ENCODE peak calls at places on chromosomes 6 and 20, in five cellular contexts. W is osteocyte; R is mesothelial cell of epicardium; Y is CD4-positive, alpha-beta T cell; O is left ventricle myocardium inferior. P is an unnamed sample.
A peak's percentile ranks its signal among the peaks of the same experiment; 100 is the strongest.

GRCh38 chr20:955111-955510 is 39.0 kb upstream of the ANGPT4 start:
- DNase-seq in Y (no peak), R (no peak), W (no peak), O (no peak), P (no peak)

GRCh38 chr6:13131935-13132661 is 196.2 kb downstream of the TBC1D7 start:
- DNase-seq in Y (no peak), R (no peak), O (no peak), W (no peak), P (no peak)

GRCh38 chr20:41696428-41696827 is 78.3 kb upstream of the CHD6 start:
- DNase-seq in Y (no peak), W (no peak), R (no peak), O (no peak), P (no peak)

GRCh38 chr6:151276112-151276745 is 36.5 kb downstream of the AKAP12 start:
- DNase-seq in Y (no peak), W (no peak), R (no peak), O (peak; percentile 41), P (no peak)

GRCh38 chr20:46618316-46619110 is 32.7 kb downstream of the SLC13A3 start:
- DNase-seq in R (no peak), Y (no peak), W (no peak), O (no peak), P (no peak)

GRCh38 chr20:37347891-37348642 is 2.1 kb downstream of the SRC start:
- DNase-seq in W (no peak), R (no peak), Y (no peak), O (no peak), P (no peak)

GRCh38 chr6:29887330-29887818 is 55.0 kb upstream of the HLA-A start:
- DNase-seq in W (no peak), R (no peak), Y (peak; percentile 26), O (peak; percentile 36), P (peak; percentile 55)

GRCh38 chr20:24670341-24670821 is 201.0 kb downstream of the SYNDIG1 start:
- DNase-seq in Y (no peak), R (no peak), O (no peak), W (no peak), P (no peak)

DNA sequence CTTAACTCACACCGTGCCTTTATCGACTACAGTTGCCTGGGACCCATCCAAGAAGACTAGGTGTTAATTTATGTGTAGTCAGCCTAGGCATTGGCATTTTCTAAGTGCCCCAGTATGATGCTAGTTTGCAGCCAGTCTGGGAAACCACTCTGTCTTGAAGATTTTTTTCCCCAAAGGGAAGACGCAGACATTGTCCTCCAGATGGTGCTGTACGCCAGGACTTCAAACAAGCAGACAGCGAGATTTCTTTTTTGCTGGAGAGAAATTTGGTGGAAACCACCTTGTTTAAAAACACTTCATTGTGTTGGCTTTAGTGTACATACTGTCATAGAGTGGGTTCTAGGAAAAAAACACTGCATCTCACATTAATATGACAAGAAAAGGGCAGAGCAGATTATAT is 30.0 kb downstream of the ALDH5A1 start:
- DNase-seq in W (peak; percentile 60), R (no peak), O (no peak), Y (no peak), P (no peak)
- TF ChIP-seq CTCF in W (peak; percentile 67), R (peak; percentile 33), O (peak; percentile 11), Y (peak; percentile 36), P (no peak)

GRCh38 chr20:50294164-50295088 is 103.8 kb downstream of the CEBPB start:
- DNase-seq in W (no peak), O (no peak), Y (no peak), R (no peak), P (no peak)
- TF ChIP-seq CTCF in W (peak; percentile 8), O (no peak), Y (no peak), R (no peak), P (no peak)

GRCh38 chr6:23003671-23004598 is 434.6 kb downstream of the HDGFL1 start:
- DNase-seq in W (no peak), Y (no peak), R (no peak), O (no peak), P (no peak)
- TF ChIP-seq CTCF in W (no peak), Y (no peak), R (no peak), O (no peak), P (no peak)

GRCh38 chr6:130755368-130756034 is 71.7 kb upstream of the SMLR1 start:
- DNase-seq in R (no peak), Y (no peak), O (no peak), W (no peak), P (no peak)

GRCh38 chr6:130756836-130757235 is 70.4 kb upstream of the SMLR1 start:
- DNase-seq in Y (no peak), O (no peak), R (no peak), W (no peak), P (no peak)

GRCh38 chr6:130758818-130759217 is 68.4 kb upstream of the SMLR1 start:
- DNase-seq in Y (no peak), O (no peak), R (no peak), W (no peak), P (no peak)

GRCh38 chr6:130761286-130761685 is 65.9 kb upstream of the SMLR1 start:
- DNase-seq in R (no peak), Y (no peak), W (no peak), O (no peak), P (no peak)

DNA sequence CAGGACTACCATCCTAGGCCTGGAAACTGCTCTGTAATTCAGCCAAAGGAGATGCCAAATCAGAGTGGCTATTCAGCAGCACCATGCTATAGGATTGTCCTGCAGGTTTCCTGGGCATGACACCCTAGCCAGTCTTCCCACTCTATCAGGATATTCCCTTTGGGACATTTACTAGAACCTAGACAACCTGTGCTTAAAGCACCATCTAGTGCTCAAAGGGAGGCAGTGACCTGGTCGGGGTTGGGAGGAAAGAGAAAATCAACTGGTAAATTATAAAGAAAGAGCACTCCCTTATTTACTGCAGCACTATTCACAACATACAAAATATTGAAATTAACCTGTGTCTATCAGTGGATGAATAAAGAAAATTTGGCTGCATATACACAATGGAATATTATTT is 67.2 kb upstream of the SMLR1 start:
- DNase-seq in O (no peak), R (no peak), W (no peak), Y (no peak), P (no peak)
- TF ChIP-seq CTCF in O (no peak), R (no peak), W (peak; percentile 37), Y (no peak), P (no peak)

GRCh38 chr20:9889270-9889981 is 50.5 kb upstream of the PAK5 start:
- DNase-seq in O (no peak), R (no peak), Y (no peak), W (no peak), P (no peak)

GRCh38 chr20:9886227-9886626 is 47.4 kb upstream of the PAK5 start:
- DNase-seq in O (no peak), W (no peak), R (no peak), Y (no peak), P (no peak)

GRCh38 chr20:9884061-9884460 is 45.2 kb upstream of the PAK5 start:
- DNase-seq in O (no peak), R (no peak), W (no peak), Y (no peak), P (no peak)

DNA sequence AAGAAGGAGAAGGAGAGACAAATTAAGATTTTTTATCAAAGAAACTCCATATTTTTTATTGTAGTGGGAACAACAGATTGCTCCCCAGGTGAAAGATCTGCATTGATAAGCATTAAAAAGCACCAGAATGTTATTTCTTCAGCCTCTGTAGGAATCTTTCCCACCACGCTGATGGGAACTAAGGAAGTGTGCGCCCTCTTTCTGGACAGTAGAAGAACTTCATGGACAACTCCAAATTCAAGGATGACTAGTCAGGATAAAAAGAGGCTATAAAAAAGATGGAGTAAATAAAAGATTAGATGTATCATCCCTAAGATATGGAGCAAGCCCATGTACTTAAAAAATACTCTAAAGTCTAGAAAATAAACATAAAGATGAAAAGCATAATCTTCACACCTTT is 45.8 kb upstream of the PAK5 start:
- DNase-seq in Y (no peak), O (no peak), R (no peak), W (no peak), P (no peak)
- TF ChIP-seq CTCF in Y (no peak), O (no peak), R (no peak), W (peak; percentile 8), P (no peak)

GRCh38 chr6:3751730-3752537 is 421 bp upstream of the PXDC1 start:
- DNase-seq in O (peak; percentile 90), W (peak; percentile 97), Y (peak; percentile 37), R (peak; percentile 85), P (peak; percentile 61)
- TF ChIP-seq CTCF in O (peak; percentile 63), W (peak; percentile 51), Y (no peak), R (peak; percentile 64), P (peak; percentile 19)

DNA sequence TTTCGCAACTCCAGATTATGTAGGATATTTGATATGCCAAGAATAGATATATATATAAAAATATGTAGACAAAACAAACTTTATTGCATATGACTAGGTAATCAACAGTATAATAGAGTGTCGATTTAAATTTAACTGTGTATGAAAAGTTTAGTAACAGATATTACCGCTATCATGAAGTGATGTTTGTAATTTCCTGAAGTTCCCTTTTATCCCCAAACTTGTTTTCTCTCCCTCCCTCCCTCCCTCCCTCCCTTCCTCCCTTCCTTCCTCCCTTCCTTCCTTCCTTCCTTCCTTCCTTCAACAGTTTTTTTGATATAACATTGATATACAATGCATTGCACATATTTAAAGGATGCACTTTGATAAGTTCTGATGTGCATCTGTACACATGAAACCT is 15.2 kb downstream of the ADGB start:
- DNase-seq in O (no peak), Y (no peak), W (no peak), R (no peak), P (no peak)
- TF ChIP-seq CTCF in O (no peak), Y (no peak), W (no peak), R (no peak), P (no peak)